ENCODE peak calls at places on chromosomes 12 and 14, in four cellular contexts. M is A549, A is K562, L is H1. N is an unnamed sample.

GRCh38 chr12:56928262-56928661 is 5.9 kb downstream of the SDR9C7 start:
- DNase-seq in M (no peak), A (peak), L (no peak), N (no peak)

GRCh38 chr14:99535448-99535847 is 54.2 kb downstream of the CCNK start:
- DNase-seq in M (no peak), A (no peak), L (no peak), N (no peak)

GRCh38 chr12:71183846-71184245 is 26.0 kb upstream of the TSPAN8 start:
- DNase-seq in M (no peak), A (no peak), L (no peak), N (no peak)

GRCh38 chr12:117090816-117091711 is 8.2 kb downstream of the TESC start:
- DNase-seq in M (no peak), A (peak), L (no peak), N (peak)

GRCh38 chr14:94045101-94045500 is 19.0 kb downstream of the OTUB2 start:
- DNase-seq in M (no peak), A (no peak), L (no peak), N (no peak)

GRCh38 chr12:188910-189621 is 24.9 kb downstream of the SLC6A12 start:
- DNase-seq in M (peak), A (peak), L (no peak), N (no peak)

GRCh38 chr14:61281186-61281676 is at the start of gene TMEM30B:
- DNase-seq in M (no peak), A (no peak), L (peak), N (no peak)

GRCh38 chr14:47539065-47539464 is 136.3 kb downstream of the MDGA2 start:
- DNase-seq in M (no peak), A (no peak), L (peak), N (peak)

GRCh38 chr14:72558721-72559120 is 335.2 kb downstream of the DPF3 start:
- DNase-seq in M (no peak), A (no peak), L (no peak), N (no peak)

GRCh38 chr12:45730116-45730841 is 773 bp downstream of the ARID2 start:
- DNase-seq in M (no peak), A (peak), L (no peak), N (no peak)

GRCh38 chr12:111029305-111029704 is 108.9 kb upstream of the MYL2 start:
- DNase-seq in M (no peak), A (no peak), L (no peak), N (no peak)

GRCh38 chr12:15621140-15621539 is 168.0 kb downstream of the EPS8 start:
- DNase-seq in M (no peak), A (no peak), L (no peak), N (no peak)

GRCh38 chr12:20368653-20369163 is 371 bp downstream of the PDE3A start:
- DNase-seq in M (peak), A (no peak), L (no peak), N (no peak)

GRCh38 chr12:90112668-90113067 is 404.0 kb upstream of the ATP2B1 start:
- DNase-seq in M (no peak), A (no peak), L (no peak), N (no peak)

GRCh38 chr14:104104006-104104901 is 18.8 kb downstream of the ASPG start:
- DNase-seq in M (no peak), A (no peak), L (no peak), N (no peak)

GRCh38 chr12:30691122-30691879 is 4.4 kb downstream of the IPO8 start:
- DNase-seq in M (peak), A (peak), L (no peak), N (peak)

GRCh38 chr12:122944588-122944987 is 21.7 kb downstream of the ABCB9 start:
- DNase-seq in M (no peak), A (no peak), L (no peak), N (peak)

GRCh38 chr14:105905456-105905855 is 379.1 kb downstream of the TMEM121 start:
- DNase-seq in M (no peak), A (peak), L (no peak), N (no peak)
- TF ChIP-seq PHF8 in M (no peak), A (no peak), L (no peak), N (no peak)

GRCh38 chr12:13230500-13230899 is 34.0 kb downstream of the EMP1 start:
- DNase-seq in M (no peak), A (no peak), L (no peak), N (no peak)
- TF ChIP-seq PHF8 in M (no peak), A (no peak), L (no peak), N (no peak)

DNA sequence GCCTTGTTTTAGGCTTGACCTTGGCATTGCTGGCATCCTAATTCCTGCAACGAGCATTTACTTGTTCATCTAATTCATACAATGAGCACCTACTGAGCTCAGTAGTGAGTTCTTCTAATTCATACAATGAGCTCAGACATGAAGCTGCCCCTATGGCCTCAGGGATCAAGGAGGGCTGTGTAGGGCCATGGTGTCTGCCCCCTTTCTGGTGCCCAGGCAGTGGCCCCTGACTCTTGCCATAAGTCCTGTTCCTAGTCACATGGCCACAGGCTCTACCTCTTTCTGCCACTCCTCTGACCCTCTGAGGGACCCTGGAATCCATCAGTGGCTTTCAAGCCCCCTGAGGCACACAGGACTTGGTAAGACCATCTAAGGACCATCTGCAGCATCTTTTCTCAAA is 148.8 kb downstream of the ZFP36L1 start:
- DNase-seq in M (no peak), A (no peak), L (no peak), N (no peak)
- TF ChIP-seq PHF8 in M (no peak), A (no peak), L (no peak), N (no peak)

GRCh38 chr12:53224268-53224896 is 7.6 kb downstream of the RARG start:
- DNase-seq in M (peak), A (peak), L (no peak), N (peak)
- TF ChIP-seq PHF8 in M (no peak), A (no peak), L (no peak), N (no peak)

GRCh38 chr14:100715803-100716202 is 10.9 kb upstream of the DLK1 start:
- DNase-seq in M (no peak), A (no peak), L (no peak), N (no peak)

GRCh38 chr14:100712490-100712889 is 14.2 kb upstream of the DLK1 start:
- DNase-seq in M (no peak), A (no peak), L (no peak), N (no peak)

GRCh38 chr14:100715332-100715731 is 11.4 kb upstream of the DLK1 start:
- DNase-seq in M (no peak), A (no peak), L (no peak), N (no peak)

GRCh38 chr14:100713720-100714119 is 13.0 kb upstream of the DLK1 start:
- DNase-seq in M (no peak), A (no peak), L (no peak), N (no peak)

GRCh38 chr14:100714205-100714781 is 12.4 kb upstream of the DLK1 start:
- DNase-seq in M (no peak), A (peak), L (no peak), N (no peak)
- TF ChIP-seq PHF8 in M (no peak), A (no peak), L (no peak), N (no peak)

GRCh38 chr14:52683985-52684520 is 11.3 kb downstream of the ERO1A start:
- DNase-seq in M (no peak), A (no peak), L (no peak), N (no peak)

GRCh38 chr14:52690983-52691760 is 4.2 kb downstream of the ERO1A start:
- DNase-seq in M (no peak), A (no peak), L (no peak), N (no peak)

GRCh38 chr14:52686176-52686575 is 9.2 kb downstream of the ERO1A start:
- DNase-seq in M (no peak), A (no peak), L (no peak), N (no peak)
- TF ChIP-seq PHF8 in M (no peak), A (no peak), L (no peak), N (no peak)

GRCh38 chr12:1595690-1596347 is 1.4 kb upstream of the FBXL14 start:
- DNase-seq in M (no peak), A (no peak), L (no peak), N (no peak)
- TF ChIP-seq PHF8 in M (no peak), A (no peak), L (no peak), N (no peak)

GRCh38 chr12:29455087-29455486 is 42.4 kb downstream of the OVCH1 start:
- DNase-seq in M (no peak), A (no peak), L (no peak), N (no peak)
- TF ChIP-seq PHF8 in M (no peak), A (no peak), L (no peak), N (no peak)

GRCh38 chr12:130965214-130965613 is 11.5 kb downstream of the ADGRD1 start:
- DNase-seq in M (no peak), A (no peak), L (no peak), N (no peak)
- TF ChIP-seq PHF8 in M (no peak), A (no peak), L (no peak), N (no peak)

DNA sequence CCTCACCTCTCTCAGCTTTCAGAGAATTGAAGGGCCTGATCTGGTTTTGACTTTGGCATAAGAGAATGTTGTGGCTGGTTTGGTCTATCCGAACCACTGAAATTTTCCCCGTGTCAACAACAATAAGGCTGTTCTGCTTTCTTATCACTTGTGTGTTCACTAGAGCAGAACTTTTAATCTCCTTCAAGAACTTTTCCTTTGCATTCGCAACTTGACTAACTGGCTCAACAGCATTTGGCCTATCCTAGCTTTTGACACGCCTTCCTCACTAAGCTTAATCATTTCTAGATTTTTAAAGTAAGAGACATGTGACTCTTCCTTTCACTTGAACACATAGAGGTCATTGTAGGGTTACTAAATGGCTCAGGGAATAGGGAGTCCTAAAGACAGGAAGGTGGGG is 25.9 kb upstream of the EDDM3A start:
- DNase-seq in M (no peak), A (no peak), L (no peak), N (no peak)
- TF ChIP-seq PHF8 in M (no peak), A (no peak), L (no peak), N (no peak)